ENCODE peak calls at places on chromosome 9, in nine cellular contexts. Q is fibroblast of pulmonary artery; F is activated B cell treated with CpG ODN at 0.5 μM for 24 hours; G is thoracic aorta; H is left lung; P is AG08396; Y is psoas muscle; W is stimulated activated CD8-positive, alpha-beta memory T cell treated with anti-CD3 and anti-CD28 coated beads, Interleukin-2, amount 100 ng/mL, for 1 hour; A is upper lobe of right lung. K is an unnamed sample.

GRCh38 chr9:127919253-127919815 is 2.5 kb upstream of the ST6GALNAC4 start:
- DNase-seq in G (peak; percentile 95), Y (peak; percentile 94), H (peak; percentile 89), Q (peak; percentile 99), F (no peak), A (peak; percentile 92), W (no peak), P (peak; percentile 93), K (peak; percentile 89)

GRCh38 chr9:621199-621860 is 220.2 kb upstream of the DMRT1 start:
- DNase-seq in G (no peak), Q (no peak), W (no peak), P (no peak), A (no peak), F (no peak), Y (no peak), H (no peak), K (no peak)

GRCh38 chr9:373759-374206 is 159.1 kb downstream of the DOCK8 start:
- DNase-seq in F (no peak), H (no peak), G (no peak), W (no peak), P (no peak), Q (no peak), Y (no peak), A (no peak), K (no peak)

GRCh38 chr9:95360866-95361265 is 43.4 kb upstream of the FANCC start:
- DNase-seq in P (no peak), H (no peak), A (no peak), Q (no peak), G (no peak), W (no peak), Y (no peak), F (no peak), K (no peak)

GRCh38 chr9:128216781-128217553 is 13.8 kb downstream of the DNM1 start:
- DNase-seq in F (no peak), A (peak; percentile 56), H (no peak), Q (no peak), G (no peak), Y (peak; percentile 42), P (no peak), W (no peak), K (no peak)

GRCh38 chr9:17793713-17794622 is 215.1 kb downstream of the SH3GL2 start:
- DNase-seq in Y (no peak), G (no peak), P (no peak), Q (peak; percentile 17), A (no peak), H (no peak), F (no peak), W (no peak), K (no peak)

GRCh38 chr9:79623799-79624721 is 52.3 kb downstream of the TLE4 start:
- DNase-seq in P (no peak), Q (peak; percentile 18), G (no peak), H (no peak), Y (peak; percentile 17), A (peak; percentile 66), W (peak; percentile 10), F (no peak), K (no peak)

GRCh38 chr9:114312513-114312875 is 10.4 kb upstream of the ORM1 start:
- DNase-seq in G (no peak), W (no peak), F (no peak), A (peak; percentile 44), Q (no peak), H (no peak), Y (no peak), P (no peak), K (no peak)

GRCh38 chr9:71352837-71353236 is 231.4 kb upstream of the TRPM3 start:
- DNase-seq in Y (no peak), H (no peak), G (no peak), A (no peak), F (no peak), W (no peak), Q (no peak), P (no peak), K (no peak)

GRCh38 chr9:81823672-81824554 is 104.3 kb upstream of the SPATA31D4 start:
- DNase-seq in Y (no peak), H (no peak), P (no peak), G (no peak), F (no peak), A (no peak), Q (no peak), W (no peak), K (no peak)

GRCh38 chr9:120432600-120432999 is 147.4 kb downstream of the CDK5RAP2 start:
- DNase-seq in P (no peak), F (no peak), H (no peak), W (no peak), Q (no peak), G (no peak), Y (no peak), A (no peak), K (no peak)

GRCh38 chr9:38160613-38161215 is 91.7 kb upstream of the SHB start:
- DNase-seq in P (peak; percentile 68), W (peak; percentile 8), H (no peak), G (peak; percentile 12), Y (peak; percentile 47), F (peak; percentile 25), A (no peak), Q (peak; percentile 66), K (peak; percentile 65)

GRCh38 chr9:30628915-30629564 is 1755.4 kb upstream of the ACO1 start:
- DNase-seq in Q (no peak), G (no peak), P (no peak), F (no peak), H (no peak), Y (no peak), W (no peak), A (no peak), K (no peak)

GRCh38 chr9:110531776-110532175 is 47.8 kb downstream of the SVEP1 start:
- DNase-seq in G (no peak), W (no peak), A (no peak), Q (peak; percentile 32), F (no peak), H (no peak), Y (no peak), P (no peak), K (no peak)

GRCh38 chr9:134049772-134050588 is 17.8 kb downstream of the BRD3 start:
- DNase-seq in Y (peak; percentile 5), F (no peak), P (no peak), W (no peak), G (no peak), H (peak; percentile 64), A (no peak), Q (no peak), K (no peak)

GRCh38 chr9:124475158-124475867 is 25.1 kb downstream of the ADGRD2 start:
- DNase-seq in H (peak; percentile 63), P (no peak), G (no peak), F (no peak), A (no peak), Y (no peak), W (no peak), Q (no peak), K (no peak)

GRCh38 chr9:87873607-87874319 is 8.9 kb upstream of the SPATA31E1 start:
- DNase-seq in W (no peak), Q (no peak), P (no peak), Y (no peak), A (no peak), G (no peak), F (no peak), H (no peak), K (no peak)

GRCh38 chr9:129012343-129012742 is 15.8 kb downstream of the SH3GLB2 start:
- DNase-seq in P (no peak), H (no peak), G (no peak), Q (no peak), A (no peak), Y (no peak), F (no peak), W (no peak), K (no peak)

GRCh38 chr9:133275105-133276000 is at the start of gene ABO:
- DNase-seq in Y (no peak), A (peak; percentile 77), F (no peak), P (no peak), W (no peak), Q (no peak), H (peak; percentile 84), G (no peak), K (no peak)

GRCh38 chr9:5532301-5532700 is 22.0 kb downstream of the PDCD1LG2 start:
- DNase-seq in A (no peak), H (no peak), Y (no peak), F (no peak), Q (no peak), W (no peak), P (no peak), G (no peak), K (no peak)

GRCh38 chr9:19479874-19480273 is 71.1 kb downstream of the ACER2 start:
- DNase-seq in G (no peak), Q (no peak), A (no peak), P (no peak), W (no peak), Y (no peak), H (no peak), F (no peak), K (no peak)

GRCh38 chr9:104374711-104375110 is 129.4 kb upstream of the OR13F1 start:
- DNase-seq in Y (no peak), Q (no peak), G (no peak), H (no peak), P (no peak), W (no peak), F (no peak), A (no peak), K (no peak)

GRCh38 chr9:121651295-121652036 is at the start of gene DAB2IP:
- DNase-seq in F (no peak), Y (peak; percentile 62), W (no peak), A (peak; percentile 78), Q (peak; percentile 22), P (peak; percentile 65), G (no peak), H (peak; percentile 82), K (no peak)

GRCh38 chr9:6197330-6197729 is 18.3 kb upstream of the IL33 start:
- DNase-seq in F (no peak), Q (peak; percentile 67), G (no peak), P (peak; percentile 31), A (no peak), H (no peak), W (no peak), Y (no peak), K (no peak)

GRCh38 chr9:120659209-120659608 is 55.1 kb downstream of the MEGF9 start:
- DNase-seq in Y (no peak), H (no peak), W (no peak), Q (no peak), P (no peak), F (no peak), G (no peak), A (no peak), K (no peak)

GRCh38 chr9:111399772-111400563 is 69.9 kb upstream of the OR2K2 start:
- DNase-seq in F (no peak), Q (peak; percentile 51), G (no peak), A (no peak), W (no peak), H (peak; percentile 18), Y (no peak), P (no peak), K (no peak)

GRCh38 chr9:38415846-38416245 is 8.4 kb downstream of the IGFBPL1 start:
- DNase-seq in P (no peak), W (no peak), A (no peak), H (no peak), Q (no peak), Y (no peak), G (no peak), F (no peak), K (no peak)

GRCh38 chr9:85310531-85311070 is 431.2 kb downstream of the AGTPBP1 start:
- DNase-seq in A (no peak), H (no peak), Q (no peak), Y (no peak), P (no peak), F (no peak), G (no peak), W (no peak), K (no peak)

GRCh38 chr9:124012368-124013262 is 1.0 kb downstream of the LHX2 start:
- DNase-seq in Y (no peak), H (no peak), F (no peak), G (no peak), P (no peak), W (no peak), Q (no peak), A (no peak), K (no peak)

GRCh38 chr9:72315089-72315509 is 49.9 kb downstream of the ZFAND5 start:
- DNase-seq in Y (peak; percentile 67), P (peak; percentile 50), Q (peak; percentile 75), H (no peak), F (no peak), W (no peak), G (no peak), A (peak; percentile 72), K (peak; percentile 35)

GRCh38 chr9:38084556-38084880 is 15.5 kb upstream of the SHB start:
- DNase-seq in H (no peak), W (no peak), F (no peak), Y (no peak), P (no peak), Q (no peak), G (no peak), A (no peak), K (no peak)

K was measured in tibial nerve.